ENCODE peak calls at places on chromosomes 6 and 20, in four cellular contexts. H is HepG2, E is upper lobe of left lung, A is K562. B is an unnamed sample.

GRCh38 chr6:83071707-83072106 is 4.2 kb downstream of the DOP1A start:
- ATAC-seq in H (no peak), E (no peak), A (no peak), B (no peak)

GRCh38 chr6:41371461-41371991 is 36.1 kb downstream of the NCR2 start:
- ATAC-seq in H (peak), E (peak), A (peak), B (peak)

GRCh38 chr20:43690943-43691598 is 24.2 kb downstream of the MYBL2 start:
- ATAC-seq in H (no peak), E (no peak), A (peak), B (no peak)

GRCh38 chr20:54692168-54692887 is 216.9 kb downstream of the DOK5 start:
- ATAC-seq in H (no peak), E (no peak), A (no peak), B (no peak)

GRCh38 chr6:134911532-134911931 is 38.4 kb downstream of the ALDH8A1 start:
- ATAC-seq in H (no peak), E (no peak), A (no peak), B (no peak)

GRCh38 chr20:49888341-49889244 is 26.7 kb downstream of the SPATA2 start:
- ATAC-seq in H (peak), E (peak), A (peak), B (no peak)

GRCh38 chr6:37658121-37658520 is 39.6 kb downstream of the MDGA1 start:
- ATAC-seq in H (no peak), E (peak), A (no peak), B (no peak)

GRCh38 chr6:89999154-89999553 is 104.9 kb downstream of the GJA10 start:
- ATAC-seq in H (no peak), E (peak), A (peak), B (no peak)

GRCh38 chr20:55273149-55273548 is 732.2 kb downstream of the CBLN4 start:
- ATAC-seq in H (no peak), E (peak), A (no peak), B (no peak)

GRCh38 chr20:32559753-32560380 is 25.3 kb downstream of the NOL4L start:
- ATAC-seq in H (no peak), E (peak), A (no peak), B (no peak)

GRCh38 chr6:36545767-36546663 is 1.3 kb downstream of the STK38 start:
- ATAC-seq in H (peak), E (peak), A (peak), B (no peak)

GRCh38 chr20:60800185-60800584 is 451.9 kb upstream of the CDH4 start:
- ATAC-seq in H (no peak), E (no peak), A (no peak), B (no peak)

GRCh38 chr6:157235600-157236039 is 87.7 kb downstream of the TMEM242 start:
- ATAC-seq in H (peak), E (peak), A (no peak), B (peak)

GRCh38 chr20:21574443-21574842 is 60.6 kb upstream of the NKX2-2 start:
- ATAC-seq in H (no peak), E (no peak), A (no peak), B (no peak)

GRCh38 chr6:17291778-17292177 is 10.6 kb downstream of the RBM24 start:
- ATAC-seq in H (no peak), E (no peak), A (no peak), B (no peak)

GRCh38 chr6:215335-216034 is 76.8 kb upstream of the DUSP22 start:
- ATAC-seq in H (no peak), E (peak), A (no peak), B (no peak)

GRCh38 chr20:57008217-57008616 is 258.2 kb downstream of the BMP7 start:
- ATAC-seq in H (no peak), E (no peak), A (no peak), B (no peak)

GRCh38 chr20:34632870-34633452 is 43.9 kb downstream of the PIGU start:
- ATAC-seq in H (no peak), E (no peak), A (no peak), B (no peak)

GRCh38 chr6:36977470-36977941 is 8.5 kb downstream of the MTCH1 start:
- ATAC-seq in H (peak), E (peak), A (peak), B (no peak)

GRCh38 chr20:36574278-36575065 is 1.1 kb downstream of the TGIF2 start:
- ATAC-seq in H (peak), E (peak), A (peak), B (peak)

GRCh38 chr6:15121443-15121842 is 124.4 kb upstream of the JARID2 start:
- ATAC-seq in H (no peak), E (no peak), A (no peak), B (no peak)
- TF ChIP-seq POLR2AphosphoS5 in H (no peak), E (no peak), A (no peak), B (no peak)

GRCh38 chr20:48458003-48458377 is 369.8 kb downstream of the PREX1 start:
- ATAC-seq in H (no peak), E (no peak), A (no peak), B (no peak)

GRCh38 chr20:48457261-48458002 is 370.4 kb downstream of the PREX1 start:
- ATAC-seq in H (no peak), E (no peak), A (no peak), B (no peak)

GRCh38 chr20:48455606-48456360 is 372.0 kb downstream of the PREX1 start:
- ATAC-seq in H (no peak), E (no peak), A (no peak), B (no peak)

GRCh38 chr20:48454721-48455490 is 372.9 kb downstream of the PREX1 start:
- ATAC-seq in H (no peak), E (no peak), A (no peak), B (no peak)

DNA sequence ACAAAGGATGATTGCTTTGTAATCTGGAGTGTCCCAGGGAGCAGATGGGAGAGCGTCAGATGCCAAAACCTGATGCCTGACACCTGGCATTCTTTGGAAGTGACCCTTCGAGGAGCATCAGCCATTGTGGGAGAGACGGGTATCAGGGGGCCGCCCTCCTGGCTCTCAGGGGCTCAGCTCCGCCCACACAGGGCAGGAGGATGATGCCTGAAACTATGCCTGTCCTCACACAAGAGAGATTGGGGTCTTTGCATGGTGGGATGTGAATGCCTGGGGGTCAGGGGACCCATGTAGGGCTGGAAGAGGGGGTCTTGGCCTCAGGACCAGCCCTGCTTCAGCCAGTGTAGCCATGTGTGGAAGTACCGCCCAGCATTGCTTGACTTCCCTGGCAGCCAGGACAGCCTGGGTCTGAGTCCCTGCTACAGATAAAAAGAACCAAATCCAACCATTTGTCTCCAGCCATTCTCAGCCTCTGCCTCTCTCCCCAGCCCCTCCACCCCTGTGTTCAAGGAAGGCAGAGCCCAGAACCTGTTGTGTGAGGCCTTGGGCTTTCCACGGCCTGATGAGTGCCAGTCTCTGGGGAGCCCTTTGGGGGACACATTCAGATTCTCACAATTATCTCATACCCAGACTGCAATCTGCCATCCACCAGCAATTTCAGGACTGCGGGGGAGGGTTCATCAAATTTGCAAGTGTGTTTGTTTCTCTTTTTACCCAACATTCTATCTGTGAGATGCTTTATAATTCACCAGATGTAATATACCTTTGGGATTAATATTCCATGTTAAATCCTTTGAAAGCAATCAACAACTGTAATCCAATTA is 371.2 kb downstream of the PREX1 start:
- ATAC-seq in H (no peak), E (no peak), A (no peak), B (no peak)
- H3K4me3 ChIP-seq in H (no peak), E (no peak), A (no peak), B (no peak)

DNA sequence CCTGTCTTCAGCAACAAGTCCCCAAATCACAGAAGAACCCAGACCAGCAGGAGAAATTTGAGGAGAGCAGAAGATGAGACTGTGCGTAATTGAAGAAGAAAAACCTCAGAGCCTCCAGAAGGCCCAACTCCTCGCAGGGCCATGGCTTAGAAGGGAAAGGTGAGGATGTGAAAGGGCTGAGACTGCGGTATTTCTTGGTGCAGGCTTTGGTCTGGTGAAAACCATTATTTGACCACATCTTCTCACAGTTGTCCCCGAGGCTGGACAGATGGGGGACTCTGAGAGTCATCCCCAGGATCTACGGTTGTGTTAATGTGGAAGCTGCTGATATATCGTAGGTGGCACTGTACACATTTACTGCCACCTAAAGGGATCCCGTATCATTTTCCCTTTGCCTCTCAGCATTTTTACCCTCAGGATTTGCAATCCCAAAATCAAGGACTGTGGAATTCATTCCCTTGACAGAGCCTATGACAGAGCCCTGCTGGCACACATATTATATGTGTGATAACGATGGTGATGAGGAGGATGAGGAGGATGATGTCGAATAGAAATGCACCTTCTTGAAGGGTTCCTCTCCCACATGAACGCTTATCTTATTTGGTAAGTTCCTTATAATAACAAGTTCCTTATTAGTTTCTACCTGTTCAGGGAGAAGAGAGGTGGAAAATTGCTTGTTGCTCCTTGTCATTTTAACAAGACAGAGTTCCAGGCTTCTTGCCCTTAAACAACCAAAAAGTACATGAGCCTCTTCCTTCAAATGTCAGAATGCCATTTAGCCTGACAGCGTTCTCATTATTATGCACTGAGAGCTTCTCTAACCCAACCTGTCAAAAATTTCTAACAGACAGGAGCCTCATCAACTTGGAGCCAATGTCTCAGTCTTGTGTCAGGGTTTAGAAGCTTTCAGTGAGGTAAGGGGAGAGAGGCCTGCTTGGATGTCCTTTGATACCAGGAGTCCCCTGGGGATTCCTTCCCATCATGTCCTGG is 135.8 kb downstream of the PXDC1 start:
- ATAC-seq in H (no peak), E (no peak), A (no peak), B (no peak)
- TF ChIP-seq EP300 in H (no peak), E (no peak), A (no peak), B (no peak)

GRCh38 chr6:30876039-30876730 is 8.1 kb upstream of the DDR1 start:
- ATAC-seq in H (no peak), E (no peak), A (no peak), B (peak)
- TF ChIP-seq POLR2AphosphoS5 in H (no peak), E (no peak), A (no peak), B (peak)

GRCh38 chr6:49406241-49406970 is 56.6 kb downstream of the MMUT start:
- ATAC-seq in H (no peak), E (no peak), A (no peak), B (no peak)

GRCh38 chr6:49410564-49410963 is 52.5 kb downstream of the MMUT start:
- ATAC-seq in H (no peak), E (no peak), A (no peak), B (no peak)

GRCh38 chr6:49415358-49415757 is 47.7 kb downstream of the MMUT start:
- ATAC-seq in H (no peak), E (no peak), A (no peak), B (no peak)

DNA sequence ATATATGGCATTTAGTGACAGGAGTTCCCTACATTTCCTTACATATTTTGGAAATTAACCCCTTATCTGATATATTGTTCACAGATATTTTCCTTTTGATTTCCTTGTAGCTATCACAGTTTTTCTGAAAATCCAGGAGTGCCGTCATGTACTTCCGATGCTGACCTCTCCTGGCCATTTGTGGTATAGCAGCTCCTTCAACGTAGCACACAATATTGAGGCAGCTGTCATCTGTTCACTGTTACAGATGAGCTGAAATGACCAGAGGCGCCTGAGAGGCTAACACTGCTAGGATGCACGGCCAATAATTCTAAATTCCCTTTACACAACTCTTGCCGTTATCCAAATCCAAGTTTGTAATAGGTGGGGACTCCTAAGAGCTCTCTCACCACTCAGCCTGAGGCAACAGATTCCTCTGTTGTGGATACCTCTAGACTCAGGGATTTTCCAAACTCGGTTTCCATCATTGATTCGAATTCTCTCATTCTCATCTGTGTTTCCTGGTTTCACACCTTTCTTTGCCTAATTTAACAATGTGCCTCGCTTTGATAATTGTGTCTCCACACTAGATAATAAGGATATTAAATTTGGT is 53.0 kb downstream of the MMUT start:
- ATAC-seq in H (peak), E (peak), A (peak), B (peak)
- H3K4me3 ChIP-seq in H (no peak), E (no peak), A (no peak), B (no peak)

GRCh38 chr6:35453236-35453635 is 1.1 kb downstream of the FANCE start:
- ATAC-seq in H (no peak), E (no peak), A (no peak), B (no peak)

GRCh38 chr6:35454843-35455110 is 2.6 kb downstream of the FANCE start:
- ATAC-seq in H (no peak), E (no peak), A (no peak), B (no peak)

GRCh38 chr6:35449287-35449881 is 2.8 kb upstream of the FANCE start:
- ATAC-seq in H (peak), E (peak), A (peak), B (peak)

GRCh38 chr6:35451354-35452185 is 568 bp upstream of the FANCE start:
- ATAC-seq in H (no peak), E (no peak), A (no peak), B (peak)

GRCh38 chr6:35452186-35453090 is at the start of gene FANCE:
- ATAC-seq in H (peak), E (peak), A (peak), B (peak)
- TF ChIP-seq EP300 in H (no peak), E (no peak), A (no peak), B (no peak)

DNA sequence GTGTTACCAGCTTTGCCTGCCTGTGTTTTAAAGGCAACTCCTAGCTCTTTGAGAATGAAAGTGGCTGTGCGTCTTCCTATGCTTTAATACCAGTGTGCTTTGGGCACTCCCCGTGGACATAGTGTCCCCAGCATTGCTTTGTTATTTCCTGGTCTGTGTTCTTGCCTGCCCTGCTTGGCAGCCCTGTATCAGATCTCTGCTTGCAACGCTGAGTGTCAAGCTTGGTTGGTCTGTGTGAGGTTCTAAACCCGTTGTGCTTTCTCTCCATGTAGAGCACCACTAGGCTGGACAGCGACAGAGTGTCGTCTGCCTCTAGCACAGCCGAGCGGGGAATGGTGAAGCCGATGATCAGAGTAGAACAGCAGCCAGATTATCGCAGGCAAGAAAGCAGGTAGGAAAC is 80.2 kb downstream of the AFDN start:
- ATAC-seq in H (no peak), E (peak), A (peak), B (peak)
- TF ChIP-seq POLR2AphosphoS5 in H (no peak), E (peak), A (no peak), B (peak)

DNA sequence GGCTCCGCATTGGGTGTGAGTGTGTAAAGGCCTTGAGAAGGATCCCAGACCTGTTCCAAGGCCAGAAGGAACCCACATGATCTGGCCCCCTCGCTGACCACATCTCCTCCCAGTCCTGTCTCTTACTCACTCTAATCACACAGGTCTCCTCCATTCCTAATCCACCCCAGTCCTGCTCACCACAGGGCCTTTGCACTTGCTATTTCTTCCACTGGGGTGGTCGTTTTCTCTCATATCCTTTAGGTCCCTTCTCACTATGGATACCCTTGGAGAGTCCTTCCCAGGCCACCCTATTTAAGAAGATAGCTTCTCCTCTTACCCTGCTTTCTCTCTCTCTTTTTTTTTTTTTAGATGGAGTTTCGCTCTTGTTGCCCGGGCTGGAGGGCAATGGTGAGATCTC is 65.7 kb downstream of the CD40 start:
- ATAC-seq in H (no peak), E (no peak), A (no peak), B (no peak)
- H3K4me3 ChIP-seq in H (no peak), E (no peak), A (no peak), B (no peak)

GRCh38 chr6:42484261-42484660 is 32.5 kb upstream of the TRERF1 start:
- ATAC-seq in H (no peak), E (no peak), A (no peak), B (no peak)
- TF ChIP-seq EP300 in H (no peak), E (no peak), A (no peak), B (no peak)

GRCh38 chr6:25519856-25520255 is 132.2 kb upstream of the SCGN start:
- ATAC-seq in H (no peak), E (no peak), A (no peak), B (no peak)

GRCh38 chr6:25524542-25524941 is 127.5 kb upstream of the SCGN start:
- ATAC-seq in H (no peak), E (no peak), A (no peak), B (no peak)

DNA sequence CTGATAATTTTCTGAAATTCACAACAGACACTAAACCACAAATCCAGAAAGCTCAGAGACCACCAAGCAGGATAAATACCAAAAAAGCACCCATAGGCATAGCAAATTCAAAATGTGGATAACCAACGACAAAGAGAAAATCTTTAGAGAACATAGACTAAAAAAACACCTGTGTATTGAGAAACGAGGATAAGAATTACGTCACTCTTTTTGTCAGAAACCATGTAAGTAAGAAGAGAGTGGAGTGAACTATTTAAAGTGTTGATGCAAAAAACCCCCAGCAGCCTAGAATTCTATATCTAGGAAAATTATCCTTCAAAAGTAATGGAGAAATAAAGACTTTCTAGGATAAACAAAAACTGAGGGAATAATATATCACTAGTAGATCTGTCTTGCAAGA is 126.9 kb upstream of the SCGN start:
- ATAC-seq in H (no peak), E (no peak), A (no peak), B (no peak)
- TF ChIP-seq POLR2AphosphoS5 in H (no peak), E (no peak), A (no peak), B (no peak)

B was measured in gastroesophageal sphincter.